ENCODE peak calls at places on chromosomes 4 and X, in six cellular contexts. R, H, W, G, J and F are unnamed samples.

GRCh38 chr4:38368612-38369011 is 295.4 kb upstream of the KLF3 start:
- DNase-seq in G (no peak), W (no peak), J (peak), H (no peak), R (no peak), F (no peak)

GRCh38 chr4:149371021-149371420 is 444.6 kb downstream of the IQCM start:
- DNase-seq in H (peak), G (no peak), J (peak), W (peak), R (peak), F (no peak)

GRCh38 chrX:149151805-149152757 is 353.0 kb downstream of the IDS start:
- DNase-seq in J (peak), W (no peak), R (no peak), G (no peak), H (no peak), F (no peak)

GRCh38 chrX:64394059-64394873 is 986 bp downstream of the MTMR8 start:
- DNase-seq in H (no peak), G (peak), W (no peak), J (no peak), R (no peak), F (no peak)

GRCh38 chrX:103779156-103779555 is 2.5 kb downstream of the PLP1 start:
- DNase-seq in R (peak), J (no peak), W (no peak), H (no peak), G (no peak), F (no peak)

GRCh38 chr4:154491731-154492249 is at the start of gene DCHS2:
- DNase-seq in H (peak), G (peak), J (peak), R (no peak), W (peak), F (peak)

GRCh38 chr4:140355288-140355687 is 18.2 kb upstream of the SCOC start:
- DNase-seq in J (no peak), R (no peak), H (no peak), W (no peak), G (no peak), F (no peak)

GRCh38 chrX:72028701-72029470 is 102.8 kb downstream of the RTL5 start:
- DNase-seq in H (no peak), R (no peak), J (no peak), G (no peak), W (peak), F (no peak)

GRCh38 chr4:30836231-30836630 is 116.1 kb downstream of the PCDH7 start:
- DNase-seq in H (no peak), J (peak), G (no peak), W (no peak), R (no peak), F (no peak)

GRCh38 chr4:175531405-175532091 is 280.5 kb downstream of the GPM6A start:
- DNase-seq in G (no peak), R (no peak), W (no peak), H (no peak), J (peak), F (no peak)

GRCh38 chr4:38100474-38101255 is 140.5 kb downstream of the PTTG2 start:
- DNase-seq in G (no peak), H (no peak), J (no peak), R (no peak), W (no peak), F (no peak)

GRCh38 chr4:23590431-23590830 is 299.4 kb downstream of the PPARGC1A start:
- DNase-seq in R (no peak), W (no peak), G (no peak), J (no peak), H (no peak), F (no peak)

GRCh38 chr4:57044996-57045395 is 65.2 kb downstream of the IGFBP7 start:
- DNase-seq in H (no peak), W (no peak), J (peak), G (no peak), R (no peak), F (no peak)

GRCh38 chr4:154562697-154563254 is at the start of gene FGB:
- DNase-seq in H (no peak), J (no peak), R (no peak), W (no peak), G (no peak), F (no peak)

GRCh38 chr4:3291969-3292570 is 751 bp upstream of the RGS12 start:
- DNase-seq in J (peak), H (no peak), R (peak), W (peak), G (peak), F (peak)

GRCh38 chrX:37652589-37653271 is 32.9 kb upstream of the XK start:
- DNase-seq in J (no peak), W (no peak), G (no peak), R (no peak), H (no peak), F (no peak)

GRCh38 chr4:17781072-17781830 is at the start of gene FAM184B:
- DNase-seq in J (peak), G (no peak), R (peak), W (peak), H (no peak), F (peak)

GRCh38 chrX:18360867-18361266 is 6.4 kb upstream of the SCML2 start:
- DNase-seq in G (no peak), W (no peak), J (peak), R (no peak), H (no peak), F (no peak)

GRCh38 chr4:131459430-131460101 is 1689.5 kb upstream of the PCDH10 start:
- DNase-seq in R (no peak), J (no peak), G (no peak), H (no peak), W (peak), F (no peak)

GRCh38 chr4:14336656-14337055 is 665.6 kb upstream of the CPEB2 start:
- DNase-seq in W (no peak), H (no peak), J (peak), R (no peak), G (no peak), F (no peak)

GRCh38 chr4:24805036-24805435 is 9.7 kb downstream of the SOD3 start:
- DNase-seq in H (peak), W (no peak), G (no peak), R (peak), J (no peak), F (no peak)

GRCh38 chrX:112840382-112841113 is at the start of gene AMOT:
- DNase-seq in R (peak), J (peak), W (peak), H (peak), G (peak), F (peak)

GRCh38 chr4:10924274-10924673 is 239.7 kb upstream of the CLNK start:
- DNase-seq in W (no peak), R (no peak), H (no peak), G (no peak), J (no peak), F (no peak)